ENCODE peak calls at places on chromosomes 16 and 17, in six cellular contexts. One of them, this sample, is unnamed.

GRCh38 chr16:13013043-13013442 is 111.6 kb downstream of the SHISA9 start:
- DNase-seq in lower lobe of right lung: no peak
- DNase-seq in epithelial cell of esophagus: no peak
- DNase-seq in astrocyte of the spinal cord: no peak
- DNase-seq in GM12865: no peak
- DNase-seq in aorta: no peak
- DNase-seq in this sample: no peak

GRCh38 chr16:17452931-17453330 is 17.8 kb downstream of the XYLT1 start:
- DNase-seq in astrocyte of the spinal cord: peak
- DNase-seq in lower lobe of right lung: no peak
- DNase-seq in aorta: no peak
- DNase-seq in epithelial cell of esophagus: no peak
- DNase-seq in GM12865: no peak
- DNase-seq in this sample: no peak

GRCh38 chr17:68004201-68004600 is 7.9 kb upstream of the C17orf58 start:
- DNase-seq in aorta: no peak
- DNase-seq in astrocyte of the spinal cord: no peak
- DNase-seq in GM12865: no peak
- DNase-seq in epithelial cell of esophagus: no peak
- DNase-seq in lower lobe of right lung: no peak
- DNase-seq in this sample: no peak

GRCh38 chr17:82039695-82040299 is 2.3 kb upstream of the DCXR start:
- DNase-seq in astrocyte of the spinal cord: no peak
- DNase-seq in epithelial cell of esophagus: no peak
- DNase-seq in lower lobe of right lung: no peak
- DNase-seq in aorta: no peak
- DNase-seq in GM12865: no peak
- DNase-seq in this sample: no peak

GRCh38 chr16:15855704-15856003 is 1.2 kb downstream of the MYH11 start:
- DNase-seq in lower lobe of right lung: no peak
- DNase-seq in astrocyte of the spinal cord: no peak
- DNase-seq in epithelial cell of esophagus: no peak
- DNase-seq in aorta: no peak
- DNase-seq in GM12865: peak
- DNase-seq in this sample: no peak

GRCh38 chr16:24685539-24686432 is 43.7 kb upstream of the TNRC6A start:
- DNase-seq in GM12865: no peak
- DNase-seq in epithelial cell of esophagus: peak
- DNase-seq in lower lobe of right lung: no peak
- DNase-seq in aorta: peak
- DNase-seq in astrocyte of the spinal cord: peak
- DNase-seq in this sample: peak

GRCh38 chr16:74607967-74608356 is 1.0 kb upstream of the GLG1 start:
- DNase-seq in astrocyte of the spinal cord: peak
- DNase-seq in GM12865: no peak
- DNase-seq in epithelial cell of esophagus: no peak
- DNase-seq in aorta: no peak
- DNase-seq in lower lobe of right lung: no peak
- DNase-seq in this sample: no peak

GRCh38 chr17:60421273-60422161 is 772 bp upstream of the CHCT1 start:
- DNase-seq in GM12865: peak
- DNase-seq in aorta: peak
- DNase-seq in lower lobe of right lung: peak
- DNase-seq in epithelial cell of esophagus: peak
- DNase-seq in astrocyte of the spinal cord: peak
- DNase-seq in this sample: peak

GRCh38 chr16:70416748-70417616 is 21.9 kb downstream of the ST3GAL2 start:
- DNase-seq in GM12865: peak
- DNase-seq in astrocyte of the spinal cord: no peak
- DNase-seq in lower lobe of right lung: no peak
- DNase-seq in aorta: no peak
- DNase-seq in epithelial cell of esophagus: no peak
- DNase-seq in this sample: no peak

GRCh38 chr17:46832945-46833839 is 14.7 kb upstream of the WNT3 start:
- DNase-seq in astrocyte of the spinal cord: peak
- DNase-seq in GM12865: no peak
- DNase-seq in lower lobe of right lung: peak
- DNase-seq in aorta: no peak
- DNase-seq in epithelial cell of esophagus: peak
- DNase-seq in this sample: peak

GRCh38 chr16:52515068-52515671 is 31.8 kb downstream of the TOX3 start:
- DNase-seq in lower lobe of right lung: no peak
- DNase-seq in epithelial cell of esophagus: no peak
- DNase-seq in GM12865: no peak
- DNase-seq in aorta: no peak
- DNase-seq in astrocyte of the spinal cord: no peak
- DNase-seq in this sample: no peak

GRCh38 chr17:73452056-73452455 is 140.3 kb upstream of the CDC42EP4 start:
- DNase-seq in epithelial cell of esophagus: no peak
- DNase-seq in astrocyte of the spinal cord: no peak
- DNase-seq in GM12865: no peak
- DNase-seq in lower lobe of right lung: no peak
- DNase-seq in aorta: no peak
- DNase-seq in this sample: no peak

GRCh38 chr16:74213372-74213771 is 83.2 kb upstream of the PSMD7 start:
- DNase-seq in lower lobe of right lung: no peak
- DNase-seq in GM12865: no peak
- DNase-seq in epithelial cell of esophagus: no peak
- DNase-seq in astrocyte of the spinal cord: no peak
- DNase-seq in aorta: no peak
- DNase-seq in this sample: no peak

GRCh38 chr16:46650224-46650623 is 29.0 kb upstream of the SHCBP1 start:
- DNase-seq in lower lobe of right lung: no peak
- DNase-seq in epithelial cell of esophagus: no peak
- DNase-seq in astrocyte of the spinal cord: peak
- DNase-seq in aorta: no peak
- DNase-seq in GM12865: no peak
- DNase-seq in this sample: no peak

GRCh38 chr16:7547736-7548135 is 215.1 kb downstream of the RBFOX1 start:
- DNase-seq in epithelial cell of esophagus: no peak
- DNase-seq in GM12865: no peak
- DNase-seq in lower lobe of right lung: no peak
- DNase-seq in aorta: no peak
- DNase-seq in astrocyte of the spinal cord: no peak
- DNase-seq in this sample: no peak

GRCh38 chr16:60648260-60648659 is 1388.0 kb downstream of the CDH8 start:
- DNase-seq in astrocyte of the spinal cord: peak
- DNase-seq in GM12865: no peak
- DNase-seq in lower lobe of right lung: no peak
- DNase-seq in aorta: no peak
- DNase-seq in epithelial cell of esophagus: peak
- DNase-seq in this sample: peak

GRCh38 chr17:58630883-58631522 is 60.8 kb downstream of the TEX14 start:
- DNase-seq in astrocyte of the spinal cord: no peak
- DNase-seq in GM12865: peak
- DNase-seq in aorta: no peak
- DNase-seq in lower lobe of right lung: peak
- DNase-seq in epithelial cell of esophagus: no peak
- DNase-seq in this sample: no peak
- H3K4me3 ChIP-seq in astrocyte of the spinal cord: no peak
- H3K4me3 ChIP-seq in GM12865: no peak
- H3K4me3 ChIP-seq in aorta: no peak
- H3K4me3 ChIP-seq in lower lobe of right lung: peak
- H3K4me3 ChIP-seq in epithelial cell of esophagus: no peak
- H3K4me3 ChIP-seq in this sample: no peak

GRCh38 chr17:44972953-44973352 is 4.8 kb upstream of the C1QL1 start:
- DNase-seq in astrocyte of the spinal cord: no peak
- DNase-seq in GM12865: no peak
- DNase-seq in lower lobe of right lung: no peak
- DNase-seq in epithelial cell of esophagus: peak
- DNase-seq in aorta: no peak
- DNase-seq in this sample: peak
- H3K4me3 ChIP-seq in astrocyte of the spinal cord: no peak
- H3K4me3 ChIP-seq in GM12865: no peak
- H3K4me3 ChIP-seq in lower lobe of right lung: no peak
- H3K4me3 ChIP-seq in epithelial cell of esophagus: no peak
- H3K4me3 ChIP-seq in aorta: no peak
- H3K4me3 ChIP-seq in this sample: no peak

GRCh38 chr16:79601978-79602609 is 1.6 kb upstream of the MAF start:
- DNase-seq in aorta: peak
- DNase-seq in epithelial cell of esophagus: peak
- DNase-seq in GM12865: peak
- DNase-seq in astrocyte of the spinal cord: peak
- DNase-seq in lower lobe of right lung: peak
- DNase-seq in this sample: peak
- H3K4me3 ChIP-seq in aorta: peak
- H3K4me3 ChIP-seq in epithelial cell of esophagus: peak
- H3K4me3 ChIP-seq in GM12865: no peak
- H3K4me3 ChIP-seq in astrocyte of the spinal cord: peak
- H3K4me3 ChIP-seq in lower lobe of right lung: peak
- H3K4me3 ChIP-seq in this sample: peak

GRCh38 chr16:4663756-4664465 is 29.5 kb upstream of the NUDT16L1 start:
- DNase-seq in astrocyte of the spinal cord: peak
- DNase-seq in lower lobe of right lung: peak
- DNase-seq in GM12865: no peak
- DNase-seq in epithelial cell of esophagus: no peak
- DNase-seq in aorta: no peak
- DNase-seq in this sample: no peak
- H3K4me3 ChIP-seq in astrocyte of the spinal cord: no peak
- H3K4me3 ChIP-seq in lower lobe of right lung: no peak
- H3K4me3 ChIP-seq in GM12865: no peak
- H3K4me3 ChIP-seq in epithelial cell of esophagus: no peak
- H3K4me3 ChIP-seq in aorta: no peak
- H3K4me3 ChIP-seq in this sample: no peak

GRCh38 chr16:85258166-85258565 is 145.9 kb upstream of the CIBAR2 start:
- DNase-seq in epithelial cell of esophagus: no peak
- DNase-seq in lower lobe of right lung: no peak
- DNase-seq in aorta: no peak
- DNase-seq in GM12865: no peak
- DNase-seq in astrocyte of the spinal cord: no peak
- DNase-seq in this sample: no peak
- H3K4me3 ChIP-seq in epithelial cell of esophagus: no peak
- H3K4me3 ChIP-seq in lower lobe of right lung: no peak
- H3K4me3 ChIP-seq in aorta: no peak
- H3K4me3 ChIP-seq in GM12865: no peak
- H3K4me3 ChIP-seq in astrocyte of the spinal cord: no peak
- H3K4me3 ChIP-seq in this sample: no peak

GRCh38 chr16:50781518-50781917 is 39.6 kb downstream of the CYLD start:
- DNase-seq in GM12865: no peak
- DNase-seq in epithelial cell of esophagus: no peak
- DNase-seq in astrocyte of the spinal cord: no peak
- DNase-seq in aorta: no peak
- DNase-seq in lower lobe of right lung: no peak
- DNase-seq in this sample: no peak
- H3K4me3 ChIP-seq in GM12865: no peak
- H3K4me3 ChIP-seq in epithelial cell of esophagus: no peak
- H3K4me3 ChIP-seq in astrocyte of the spinal cord: no peak
- H3K4me3 ChIP-seq in aorta: no peak
- H3K4me3 ChIP-seq in lower lobe of right lung: no peak
- H3K4me3 ChIP-seq in this sample: no peak

GRCh38 chr17:78159575-78160158 is 8.7 kb upstream of the SYNGR2 start:
- DNase-seq in lower lobe of right lung: no peak
- DNase-seq in astrocyte of the spinal cord: peak
- DNase-seq in aorta: no peak
- DNase-seq in GM12865: peak
- DNase-seq in epithelial cell of esophagus: peak
- DNase-seq in this sample: peak

GRCh38 chr17:78151514-78152008 is 5.4 kb downstream of the C17orf99 start:
- DNase-seq in epithelial cell of esophagus: peak
- DNase-seq in GM12865: no peak
- DNase-seq in lower lobe of right lung: no peak
- DNase-seq in astrocyte of the spinal cord: no peak
- DNase-seq in aorta: no peak
- DNase-seq in this sample: peak

GRCh38 chr17:78154903-78155811 is 9.0 kb downstream of the C17orf99 start:
- DNase-seq in astrocyte of the spinal cord: no peak
- DNase-seq in aorta: no peak
- DNase-seq in GM12865: peak
- DNase-seq in lower lobe of right lung: no peak
- DNase-seq in epithelial cell of esophagus: peak
- DNase-seq in this sample: peak
- H3K4me3 ChIP-seq in astrocyte of the spinal cord: no peak
- H3K4me3 ChIP-seq in aorta: no peak
- H3K4me3 ChIP-seq in GM12865: peak
- H3K4me3 ChIP-seq in lower lobe of right lung: no peak
- H3K4me3 ChIP-seq in epithelial cell of esophagus: no peak
- H3K4me3 ChIP-seq in this sample: no peak

GRCh38 chr17:7221281-7222092 is 1.7 kb downstream of the ACADVL start:
- DNase-seq in GM12865: no peak
- DNase-seq in epithelial cell of esophagus: no peak
- DNase-seq in lower lobe of right lung: no peak
- DNase-seq in aorta: no peak
- DNase-seq in astrocyte of the spinal cord: no peak
- DNase-seq in this sample: no peak
- H3K4me3 ChIP-seq in GM12865: no peak
- H3K4me3 ChIP-seq in epithelial cell of esophagus: peak
- H3K4me3 ChIP-seq in lower lobe of right lung: peak
- H3K4me3 ChIP-seq in aorta: no peak
- H3K4me3 ChIP-seq in astrocyte of the spinal cord: no peak
- H3K4me3 ChIP-seq in this sample: no peak

GRCh38 chr17:7380855-7381683 is at the start of gene TNK1:
- DNase-seq in epithelial cell of esophagus: peak
- DNase-seq in lower lobe of right lung: peak
- DNase-seq in astrocyte of the spinal cord: no peak
- DNase-seq in aorta: peak
- DNase-seq in GM12865: no peak
- DNase-seq in this sample: peak
- H3K4me3 ChIP-seq in epithelial cell of esophagus: peak
- H3K4me3 ChIP-seq in lower lobe of right lung: peak
- H3K4me3 ChIP-seq in astrocyte of the spinal cord: no peak
- H3K4me3 ChIP-seq in aorta: peak
- H3K4me3 ChIP-seq in GM12865: no peak
- H3K4me3 ChIP-seq in this sample: peak